ENCODE peak calls at places on chromosome 22, in four cellular contexts. One of them, this sample, is unnamed.

GRCh38 chr22:20568502-20569058 is 61.2 kb downstream of the MED15 start:
- DNase-seq in K562: no peak
- DNase-seq in HepG2: no peak
- DNase-seq in GM12878: no peak
- DNase-seq in this sample: no peak

GRCh38 chr22:17368727-17369552 is at the start of gene CECR2:
- DNase-seq in K562: peak
- DNase-seq in GM12878: peak
- DNase-seq in HepG2: no peak
- DNase-seq in this sample: peak

GRCh38 chr22:37228106-37229011 is 15.7 kb downstream of the RAC2 start:
- DNase-seq in K562: no peak
- DNase-seq in GM12878: no peak
- DNase-seq in HepG2: no peak
- DNase-seq in this sample: no peak

GRCh38 chr22:36360011-36360410 is 27.8 kb downstream of the MYH9 start:
- DNase-seq in K562: no peak
- DNase-seq in GM12878: no peak
- DNase-seq in HepG2: no peak
- DNase-seq in this sample: no peak

GRCh38 chr22:35436421-35436820 is 36.5 kb downstream of the MCM5 start:
- DNase-seq in GM12878: no peak
- DNase-seq in K562: no peak
- DNase-seq in HepG2: no peak
- DNase-seq in this sample: no peak

GRCh38 chr22:45226681-45227186 is 14.0 kb downstream of the KIAA0930 start:
- DNase-seq in GM12878: no peak
- DNase-seq in HepG2: no peak
- DNase-seq in K562: no peak
- DNase-seq in this sample: no peak

GRCh38 chr22:43126506-43127165 is 16.1 kb downstream of the BIK start:
- DNase-seq in K562: peak
- DNase-seq in HepG2: peak
- DNase-seq in GM12878: no peak
- DNase-seq in this sample: no peak

GRCh38 chr22:33538277-33538885 is 381.9 kb downstream of the LARGE1 start:
- DNase-seq in HepG2: no peak
- DNase-seq in K562: no peak
- DNase-seq in GM12878: no peak
- DNase-seq in this sample: no peak

GRCh38 chr22:20424937-20425587 is 12.6 kb downstream of the SCARF2 start:
- DNase-seq in GM12878: no peak
- DNase-seq in HepG2: no peak
- DNase-seq in K562: no peak
- DNase-seq in this sample: peak

GRCh38 chr22:46111645-46112306 is 38.5 kb upstream of the PPARA start:
- DNase-seq in HepG2: no peak
- DNase-seq in GM12878: no peak
- DNase-seq in K562: no peak
- DNase-seq in this sample: peak

GRCh38 chr22:21829523-21829922 is 37.9 kb downstream of the MAPK1 start:
- DNase-seq in K562: no peak
- DNase-seq in GM12878: no peak
- DNase-seq in HepG2: no peak
- DNase-seq in this sample: no peak

GRCh38 chr22:37634505-37635002 is 4.9 kb upstream of the SH3BP1 start:
- DNase-seq in GM12878: no peak
- DNase-seq in K562: peak
- DNase-seq in HepG2: no peak
- DNase-seq in this sample: no peak

GRCh38 chr22:41302016-41302767 is 867 bp downstream of the ZC3H7B start:
- DNase-seq in HepG2: no peak
- DNase-seq in K562: peak
- DNase-seq in GM12878: no peak
- DNase-seq in this sample: peak

GRCh38 chr22:45548991-45549736 is 46.5 kb downstream of the FBLN1 start:
- DNase-seq in GM12878: no peak
- DNase-seq in HepG2: no peak
- DNase-seq in K562: peak
- DNase-seq in this sample: no peak

GRCh38 chr22:45842141-45842831 is 134.7 kb downstream of the WNT7B start:
- DNase-seq in K562: no peak
- DNase-seq in HepG2: no peak
- DNase-seq in GM12878: no peak
- DNase-seq in this sample: no peak

GRCh38 chr22:24145446-24146189 is 35.7 kb upstream of the SUSD2 start:
- DNase-seq in HepG2: no peak
- DNase-seq in K562: no peak
- DNase-seq in GM12878: no peak
- DNase-seq in this sample: no peak

GRCh38 chr22:22068025-22068424 is 85.4 kb upstream of the TOP3B start:
- DNase-seq in GM12878: no peak
- DNase-seq in HepG2: no peak
- DNase-seq in K562: no peak
- DNase-seq in this sample: no peak

GRCh38 chr22:37069319-37069718 is 17.8 kb downstream of the KCTD17 start:
- DNase-seq in HepG2: no peak
- DNase-seq in K562: no peak
- DNase-seq in GM12878: no peak
- DNase-seq in this sample: no peak

GRCh38 chr22:38412435-38413084 is 42.4 kb downstream of the KCNJ4 start:
- DNase-seq in GM12878: no peak
- DNase-seq in K562: peak
- DNase-seq in HepG2: no peak
- DNase-seq in this sample: peak

GRCh38 chr22:44929348-44930015 is 80.3 kb downstream of the PHF21B start:
- DNase-seq in HepG2: no peak
- DNase-seq in GM12878: no peak
- DNase-seq in K562: no peak
- DNase-seq in this sample: no peak

GRCh38 chr22:40224702-40225101 is 47.0 kb downstream of the TNRC6B start:
- DNase-seq in K562: no peak
- DNase-seq in HepG2: no peak
- DNase-seq in GM12878: no peak
- DNase-seq in this sample: no peak

GRCh38 chr22:37412445-37413250 is 14.6 kb downstream of the ELFN2 start:
- DNase-seq in HepG2: no peak
- DNase-seq in GM12878: no peak
- DNase-seq in K562: no peak
- DNase-seq in this sample: no peak

GRCh38 chr22:45290410-45290936 is 5.7 kb downstream of the UPK3A start:
- DNase-seq in K562: no peak
- DNase-seq in GM12878: no peak
- DNase-seq in HepG2: no peak
- DNase-seq in this sample: peak

GRCh38 chr22:44085743-44086741 is 61.9 kb downstream of the PARVB start:
- DNase-seq in K562: peak
- DNase-seq in GM12878: peak
- DNase-seq in HepG2: peak
- DNase-seq in this sample: peak

GRCh38 chr22:46110215-46110614 is 40.1 kb upstream of the PPARA start:
- DNase-seq in HepG2: no peak
- DNase-seq in K562: peak
- DNase-seq in GM12878: no peak
- DNase-seq in this sample: peak

GRCh38 chr22:49300241-49300640 is 527.4 kb downstream of the BRD1 start:
- DNase-seq in HepG2: no peak
- DNase-seq in GM12878: no peak
- DNase-seq in K562: no peak
- DNase-seq in this sample: no peak

GRCh38 chr22:27472975-27473374 is 328.6 kb downstream of the MN1 start:
- DNase-seq in GM12878: no peak
- DNase-seq in HepG2: no peak
- DNase-seq in K562: no peak
- DNase-seq in this sample: no peak
- TF ChIP-seq ETV6 in GM12878: no peak
- TF ChIP-seq ETV6 in HepG2: no peak
- TF ChIP-seq ETV6 in K562: no peak
- TF ChIP-seq ETV6 in this sample: no peak

GRCh38 chr22:30920407-30920806 is 48.2 kb downstream of the MORC2 start:
- DNase-seq in K562: peak
- DNase-seq in HepG2: peak
- DNase-seq in GM12878: peak
- DNase-seq in this sample: peak
- TF ChIP-seq ETV6 in K562: no peak
- TF ChIP-seq ETV6 in HepG2: no peak
- TF ChIP-seq ETV6 in GM12878: no peak
- TF ChIP-seq ETV6 in this sample: no peak

GRCh38 chr22:32309585-32310251 is 47.9 kb upstream of the RFPL3 start:
- DNase-seq in GM12878: no peak
- DNase-seq in K562: peak
- DNase-seq in HepG2: no peak
- DNase-seq in this sample: no peak
- TF ChIP-seq ETV6 in GM12878: no peak
- TF ChIP-seq ETV6 in K562: no peak
- TF ChIP-seq ETV6 in HepG2: no peak
- TF ChIP-seq ETV6 in this sample: no peak

DNA sequence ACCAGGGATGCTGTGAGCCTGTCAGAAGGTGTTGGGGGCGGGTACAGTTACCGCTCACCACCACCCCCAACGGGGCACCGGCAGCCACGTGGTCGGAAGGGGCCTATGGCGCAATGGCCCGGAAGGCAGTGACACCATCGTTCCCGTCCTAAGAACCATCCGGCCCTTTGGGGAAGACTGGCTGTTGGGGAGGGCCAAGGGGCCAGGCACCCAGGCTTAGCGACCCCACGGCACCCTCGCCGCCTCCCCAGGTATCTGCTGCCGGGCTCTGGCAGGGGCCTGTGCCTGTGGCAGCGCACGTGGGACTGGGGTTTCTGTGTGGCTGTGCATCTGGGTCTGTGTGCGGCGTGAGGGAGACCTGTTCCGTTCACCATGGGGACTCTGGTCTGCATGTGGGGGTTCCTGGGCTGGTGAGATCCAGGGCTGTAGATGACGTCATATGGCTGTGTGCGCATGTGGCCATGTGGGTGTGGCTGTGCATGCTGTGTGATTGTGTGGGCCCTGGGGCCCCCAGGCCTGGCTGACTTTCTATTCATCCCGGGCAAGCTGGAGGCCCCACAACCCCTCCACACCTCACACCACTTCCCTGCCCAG is 703 bp downstream of the OSM start:
- DNase-seq in K562: peak
- DNase-seq in HepG2: no peak
- DNase-seq in GM12878: no peak
- DNase-seq in this sample: no peak
- TF ChIP-seq ETV6 in K562: no peak
- TF ChIP-seq ETV6 in HepG2: no peak
- TF ChIP-seq ETV6 in GM12878: no peak
- TF ChIP-seq ETV6 in this sample: no peak

GRCh38 chr22:28560005-28560742 is 119.5 kb downstream of the TTC28 start:
- DNase-seq in GM12878: no peak
- DNase-seq in K562: peak
- DNase-seq in HepG2: no peak
- DNase-seq in this sample: no peak
- TF ChIP-seq ETV6 in GM12878: no peak
- TF ChIP-seq ETV6 in K562: no peak
- TF ChIP-seq ETV6 in HepG2: no peak
- TF ChIP-seq ETV6 in this sample: no peak

DNA sequence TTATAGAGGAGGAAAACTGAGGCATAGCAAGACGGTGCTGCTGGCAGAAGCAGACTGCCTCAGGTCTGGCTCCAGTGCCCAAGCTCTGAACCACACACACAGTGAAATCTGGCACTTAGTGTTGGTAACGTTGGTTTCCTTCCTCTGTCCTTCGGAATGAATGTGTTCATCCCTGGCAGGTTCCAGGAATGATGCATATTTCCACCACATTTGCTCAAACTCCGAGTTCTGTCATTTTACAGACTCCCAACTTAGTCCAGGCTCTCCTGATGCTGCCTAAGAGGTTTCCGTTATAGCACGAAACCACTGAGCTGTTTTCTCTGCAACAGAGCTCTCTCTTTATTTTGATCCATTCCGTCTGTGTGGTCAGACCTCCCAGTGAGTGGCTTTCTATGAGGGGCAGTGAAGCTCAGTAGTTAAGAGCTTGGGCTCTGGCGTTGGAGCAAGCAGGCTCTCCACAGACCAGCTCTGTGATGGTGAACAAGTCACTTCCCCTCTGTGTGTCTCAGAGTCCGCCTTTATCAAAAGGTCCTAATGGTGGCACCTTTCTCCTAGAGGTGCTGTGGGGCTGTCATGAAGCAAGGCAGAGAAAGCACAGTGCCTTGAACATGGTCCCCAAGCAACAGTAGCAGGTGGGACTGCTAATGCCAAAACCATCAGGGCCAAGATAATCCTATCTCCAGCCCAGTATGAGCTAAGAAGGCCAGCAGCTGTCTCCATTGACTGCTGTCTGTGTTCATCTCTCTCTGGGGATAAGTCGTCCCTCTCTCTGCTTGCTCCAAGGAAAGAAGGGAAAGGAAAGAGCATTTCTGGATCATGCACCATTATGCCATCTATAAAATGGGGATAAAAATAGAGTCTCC is 200.4 kb downstream of the MYO18B start:
- DNase-seq in K562: no peak
- DNase-seq in HepG2: no peak
- DNase-seq in GM12878: no peak
- DNase-seq in this sample: no peak
- TF ChIP-seq ETV6 in K562: no peak
- TF ChIP-seq ETV6 in HepG2: no peak
- TF ChIP-seq ETV6 in GM12878: no peak
- TF ChIP-seq ETV6 in this sample: no peak

GRCh38 chr22:47161631-47162030 is 399.2 kb downstream of the TBC1D22A start:
- DNase-seq in K562: no peak
- DNase-seq in GM12878: no peak
- DNase-seq in HepG2: no peak
- DNase-seq in this sample: peak

GRCh38 chr22:47163481-47163875 is 401.0 kb downstream of the TBC1D22A start:
- DNase-seq in K562: no peak
- DNase-seq in HepG2: no peak
- DNase-seq in GM12878: no peak
- DNase-seq in this sample: no peak

GRCh38 chr22:47163876-47164513 is 401.5 kb downstream of the TBC1D22A start:
- DNase-seq in K562: no peak
- DNase-seq in HepG2: no peak
- DNase-seq in GM12878: no peak
- DNase-seq in this sample: no peak

GRCh38 chr22:47164514-47165337 is 402.3 kb downstream of the TBC1D22A start:
- DNase-seq in K562: no peak
- DNase-seq in GM12878: no peak
- DNase-seq in HepG2: peak
- DNase-seq in this sample: no peak

GRCh38 chr22:47162865-47163264 is 400.4 kb downstream of the TBC1D22A start:
- DNase-seq in GM12878: no peak
- DNase-seq in HepG2: no peak
- DNase-seq in K562: no peak
- DNase-seq in this sample: peak
- TF ChIP-seq ETV6 in GM12878: no peak
- TF ChIP-seq ETV6 in HepG2: no peak
- TF ChIP-seq ETV6 in K562: no peak
- TF ChIP-seq ETV6 in this sample: no peak

This sample was measured in WTC11.